ENCODE peak calls at places on chromosomes 7 and 10, in nine cellular contexts. F is IMR-90; N is AG04450; C is HCT116; T is CD8-positive, alpha-beta T cell; S is cardiac muscle cell; J is transverse colon; A is adrenal gland; I is heart left ventricle. O is an unnamed sample.

GRCh38 chr10:127485153-127485857 is 63.8 kb upstream of the NPS start:
- DNase-seq in F (peak; percentile 73), N (no peak), C (no peak), T (no peak), S (peak; percentile 75), J (no peak), A (peak; percentile 68), I (no peak), O (peak; percentile 31)

GRCh38 chr7:116706668-116707126 is 34.7 kb downstream of the MET start:
- DNase-seq in F (no peak), N (no peak), C (peak; percentile 81), T (no peak), S (no peak), J (no peak), A (no peak), I (no peak), O (no peak)

GRCh38 chr7:27184342-27185012 is 555 bp downstream of the HOXA11 start:
- DNase-seq in F (peak; percentile 27), N (no peak), C (no peak), T (no peak), S (peak; percentile 55), J (peak; percentile 67), A (peak; percentile 37), I (no peak), O (peak; percentile 72)

GRCh38 chr7:117019786-117020604 is 66.7 kb downstream of the ST7 start:
- DNase-seq in F (peak; percentile 97), N (peak; percentile 74), C (peak; percentile 54), T (no peak), S (peak; percentile 85), J (peak; percentile 37), A (peak; percentile 79), I (peak; percentile 77), O (peak; percentile 37)

GRCh38 chr7:140671966-140672365 is 779 bp upstream of the ADCK2 start:
- DNase-seq in F (no peak), N (no peak), C (no peak), T (no peak), S (no peak), J (no peak), A (no peak), I (no peak), O (no peak)

GRCh38 chr10:85224366-85224960 is 896.1 kb downstream of the CCSER2 start:
- DNase-seq in F (no peak), N (no peak), C (no peak), T (no peak), S (no peak), J (no peak), A (no peak), I (no peak), O (no peak)

GRCh38 chr7:29879609-29880008 is 73.3 kb downstream of the WIPF3 start:
- DNase-seq in F (peak; percentile 21), N (no peak), C (no peak), T (no peak), S (no peak), J (no peak), A (no peak), I (peak; percentile 40), O (no peak)

GRCh38 chr7:36487756-36488336 is 98.2 kb downstream of the ANLN start:
- DNase-seq in F (peak; percentile 68), N (peak; percentile 8), C (peak; percentile 59), T (no peak), S (peak; percentile 65), J (no peak), A (peak; percentile 13), I (no peak), O (no peak)

GRCh38 chr10:109191341-109191740 is 732.0 kb downstream of the XPNPEP1 start:
- DNase-seq in F (no peak), N (no peak), C (no peak), T (no peak), S (no peak), J (no peak), A (no peak), I (no peak), O (no peak)

GRCh38 chr7:10507032-10507431 is 466.6 kb upstream of the PHF14 start:
- DNase-seq in F (no peak), N (no peak), C (no peak), T (no peak), S (no peak), J (no peak), A (no peak), I (no peak), O (no peak)

GRCh38 chr10:120039826-120040225 is 147.3 kb downstream of the SEC23IP start:
- DNase-seq in F (no peak), N (no peak), C (no peak), T (no peak), S (no peak), J (no peak), A (no peak), I (no peak), O (no peak)

GRCh38 chr7:156759579-156760202 is 119.1 kb downstream of the RNF32 start:
- DNase-seq in F (no peak), N (no peak), C (no peak), T (no peak), S (no peak), J (no peak), A (no peak), I (no peak), O (no peak)

GRCh38 chr7:156766666-156767065 is 126.1 kb downstream of the RNF32 start:
- DNase-seq in F (no peak), N (no peak), C (no peak), T (no peak), S (peak; percentile 21), J (no peak), A (no peak), I (no peak), O (no peak)

GRCh38 chr7:156764766-156765165 is 124.2 kb downstream of the RNF32 start:
- DNase-seq in F (no peak), N (no peak), C (no peak), T (no peak), S (no peak), J (no peak), A (no peak), I (no peak), O (no peak)

GRCh38 chr7:156765901-156766656 is 125.5 kb downstream of the RNF32 start:
- DNase-seq in F (no peak), N (no peak), C (no peak), T (no peak), S (no peak), J (no peak), A (no peak), I (no peak), O (no peak)

GRCh38 chr7:156764016-156764669 is 123.6 kb downstream of the RNF32 start:
- DNase-seq in F (peak; percentile 78), N (peak; percentile 51), C (peak; percentile 45), T (no peak), S (peak; percentile 63), J (peak; percentile 71), A (peak; percentile 82), I (peak; percentile 59), O (peak; percentile 63)
- TF ChIP-seq CTCF in F (peak; percentile 89), N (peak; percentile 96), C (peak; percentile 51), T (no peak), S (peak; percentile 88), J (peak; percentile 77), A (peak; percentile 76), I (peak; percentile 39), O (peak; percentile 65)

DNA sequence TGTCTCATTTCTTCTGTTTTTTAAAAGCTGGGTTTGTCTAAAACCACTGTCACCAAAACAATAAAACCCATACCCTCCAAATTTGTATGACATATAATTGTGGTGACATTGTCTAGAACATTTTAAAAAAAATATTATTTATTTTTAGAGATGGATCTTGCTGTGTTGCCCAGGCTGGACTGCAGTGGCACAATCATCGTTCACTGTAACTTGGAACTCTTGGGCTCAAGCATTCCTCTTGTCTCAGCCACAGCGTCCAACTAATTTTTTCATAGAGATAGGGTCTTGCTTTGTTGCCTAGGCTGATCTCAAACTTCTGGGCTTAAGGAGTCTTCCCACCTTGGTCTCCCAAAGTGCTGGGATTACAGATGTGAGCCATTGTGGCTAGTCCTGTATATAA is 116.5 kb downstream of the CCNY start:
- DNase-seq in F (no peak), N (no peak), C (no peak), T (no peak), S (no peak), J (no peak), A (no peak), I (no peak), O (no peak)
- H3K27ac ChIP-seq in F (no peak overlapping the region), N (no peak overlapping the region), C (no peak overlapping the region), T (no peak overlapping the region), S (no peak overlapping the region), J (no peak overlapping the region), A (no peak overlapping the region), I (peak overlapping the region; percentile 84), O (no peak overlapping the region)

DNA sequence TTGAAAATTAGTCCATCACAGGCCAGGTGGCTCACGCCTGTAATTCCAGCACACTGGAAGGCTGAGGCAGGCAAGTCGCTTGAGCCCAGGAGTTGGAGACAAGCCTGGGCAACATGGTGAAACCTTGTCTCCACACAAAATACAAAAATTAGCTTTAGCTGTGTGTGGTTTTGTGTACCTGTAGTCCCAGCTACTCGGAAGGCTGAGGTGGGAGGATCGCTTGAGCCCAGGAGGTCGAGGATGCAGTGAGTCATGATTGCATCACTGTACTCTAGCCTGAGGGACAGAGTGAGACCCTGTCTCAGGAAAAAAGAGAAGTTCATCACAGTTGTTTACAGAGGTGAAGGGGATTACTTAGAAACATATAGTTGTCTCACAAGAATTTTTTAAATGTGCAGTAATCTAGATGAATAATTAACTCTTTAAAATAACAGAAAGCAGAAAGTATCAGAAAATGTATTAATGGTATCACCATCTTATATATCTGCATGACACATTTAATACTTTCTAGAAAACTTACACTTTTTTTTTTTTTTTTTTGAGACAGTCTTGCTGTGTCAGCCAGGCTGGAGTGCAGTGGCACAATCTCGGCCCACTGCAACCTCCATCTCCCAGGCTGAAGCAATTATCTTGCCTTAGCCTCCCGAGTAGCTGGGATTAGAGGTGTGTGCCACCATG is 8.9 kb downstream of the LCOR start:
- DNase-seq in F (peak; percentile 60), N (no peak), C (peak; percentile 52), T (no peak), S (no peak), J (no peak), A (no peak), I (no peak), O (no peak)
- H3K4me3 ChIP-seq in F (no peak overlapping the region), N (no peak overlapping the region), C (no peak overlapping the region), T (no peak overlapping the region), S (no peak overlapping the region), J (no peak overlapping the region), A (no peak overlapping the region), I (no peak overlapping the region), O (no peak overlapping the region)

GRCh38 chr7:80748302-80749042 is 110.0 kb downstream of the CD36 start:
- DNase-seq in F (no peak), N (no peak), C (peak; percentile 79), T (no peak), S (no peak), J (no peak), A (no peak), I (no peak), O (no peak)

GRCh38 chr7:80752954-80753353 is 114.5 kb downstream of the CD36 start:
- DNase-seq in F (no peak), N (no peak), C (no peak), T (no peak), S (no peak), J (no peak), A (no peak), I (no peak), O (no peak)

DNA sequence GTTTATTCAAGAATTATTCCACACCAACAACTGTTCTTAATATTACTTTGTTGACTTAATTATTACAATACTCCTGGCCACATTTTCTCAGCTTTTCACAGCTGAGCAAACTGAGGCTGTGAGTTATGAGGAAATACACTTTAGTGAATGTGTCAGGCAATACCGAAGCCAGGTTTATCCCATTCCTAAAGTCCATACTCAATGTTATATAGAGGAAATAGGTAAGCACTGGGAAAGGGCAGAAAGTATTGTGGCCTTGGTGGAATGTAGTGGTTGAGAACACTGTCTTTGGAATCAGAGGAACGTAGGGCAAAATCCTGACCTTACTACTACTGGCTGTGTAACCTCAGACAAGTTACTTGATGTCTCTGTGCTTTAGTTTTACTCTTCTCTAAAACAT is 110.8 kb downstream of the CD36 start:
- DNase-seq in F (no peak), N (no peak), C (no peak), T (no peak), S (no peak), J (no peak), A (no peak), I (no peak), O (no peak)
- TF ChIP-seq CTCF in F (no peak), N (no peak), C (no peak), T (no peak), S (no peak), J (no peak), A (no peak), I (no peak), O (no peak)